ENCODE peak calls at places on chromosomes 13 and 19, in four cellular contexts. K is transverse colon, Q is cardiac fibroblast, N is HTR-8/SVneo. B is an unnamed sample.

GRCh38 chr19:2345794-2346663 is 14.0 kb upstream of the TMPRSS9 start:
- DNase-seq in N (no peak), K (peak; percentile 86), Q (peak; percentile 21), B (no peak)

GRCh38 chr19:33064778-33065550 is at the start of gene RHPN2:
- DNase-seq in Q (peak; percentile 71), N (peak; percentile 88), K (peak; percentile 87), B (peak; percentile 16)

GRCh38 chr19:1396019-1396767 is 5.1 kb downstream of the GAMT start:
- DNase-seq in K (no peak), N (no peak), Q (no peak), B (no peak)

GRCh38 chr13:101590479-101590878 is 138.0 kb downstream of the ITGBL1 start:
- DNase-seq in Q (no peak), N (no peak), K (no peak), B (no peak)

GRCh38 chr13:64556391-64556790 is 2673.7 kb downstream of the PCDH9 start:
- DNase-seq in Q (peak; percentile 18), N (peak; percentile 1), K (no peak), B (no peak)

GRCh38 chr19:21940684-21941083 is 70.1 kb downstream of the ZNF208 start:
- DNase-seq in N (no peak), K (no peak), Q (no peak), B (no peak)

GRCh38 chr13:39527961-39528720 is 74.9 kb downstream of the LHFPL6 start:
- DNase-seq in Q (peak; percentile 96), K (no peak), N (peak; percentile 57), B (no peak)

GRCh38 chr19:4521170-4521887 is 3.0 kb upstream of the PLIN4 start:
- DNase-seq in Q (peak; percentile 47), N (no peak), K (no peak), B (no peak)

GRCh38 chr19:2324220-2324948 is 4.0 kb downstream of the LSM7 start:
- DNase-seq in N (no peak), K (no peak), Q (no peak), B (no peak)

GRCh38 chr19:9835507-9835949 is 410 bp downstream of the PIN1 start:
- DNase-seq in Q (no peak), K (peak; percentile 20), N (no peak), B (no peak)

GRCh38 chr19:4624733-4625362 is 14.5 kb upstream of the TNFAIP8L1 start:
- DNase-seq in K (no peak), Q (no peak), N (no peak), B (no peak)

GRCh38 chr13:74555291-74556001 is 421.2 kb upstream of the KLF12 start:
- DNase-seq in Q (no peak), N (no peak), K (no peak), B (no peak)

GRCh38 chr13:29946093-29946492 is 95.7 kb upstream of the UBL3 start:
- DNase-seq in Q (no peak), K (no peak), N (no peak), B (no peak)

GRCh38 chr13:104779311-104779710 is 1713.1 kb upstream of the SLC10A2 start:
- DNase-seq in N (peak; percentile 6), Q (peak; percentile 42), K (no peak), B (no peak)

GRCh38 chr19:55525289-55526101 is 11.4 kb downstream of the SBK2 start:
- DNase-seq in Q (no peak), N (no peak), K (no peak), B (no peak)

GRCh38 chr19:1608414-1609391 is 3.4 kb upstream of the UQCR11 start:
- DNase-seq in K (no peak), Q (no peak), N (no peak), B (no peak)

GRCh38 chr19:801030-801860 is 4.0 kb downstream of the PTBP1 start:
- DNase-seq in Q (peak; percentile 58), N (no peak), K (peak; percentile 60), B (no peak)

GRCh38 chr19:54191671-54192453 is 754 bp downstream of the TSEN34 start:
- DNase-seq in K (no peak), N (no peak), Q (no peak), B (no peak)

GRCh38 chr13:110690516-110690915 is 15.4 kb downstream of the CARS2 start:
- DNase-seq in Q (no peak), N (no peak), K (no peak), B (no peak)

GRCh38 chr13:113846639-113847318 is 17.1 kb downstream of the GAS6 start:
- DNase-seq in N (no peak), K (no peak), Q (no peak), B (no peak)

GRCh38 chr19:54364775-54365257 is at the start of gene LAIR1:
- DNase-seq in Q (no peak), K (peak; percentile 51), N (no peak), B (no peak)

GRCh38 chr13:20415694-20416107 is 110.0 kb downstream of the CRYL1 start:
- DNase-seq in K (no peak), Q (no peak), N (no peak), B (no peak)

GRCh38 chr19:33248954-33249613 is 23.4 kb upstream of the SLC7A10 start:
- DNase-seq in N (no peak), K (no peak), Q (no peak), B (no peak)

GRCh38 chr19:51448011-51448744 is 10.1 kb downstream of the SIGLEC8 start:
- DNase-seq in Q (no peak), N (no peak), K (no peak), B (no peak)

GRCh38 chr19:38660724-38661123 is 13.3 kb downstream of the ACTN4 start:
- DNase-seq in Q (no peak), N (no peak), K (no peak), B (no peak)

GRCh38 chr19:28456708-28457320 is 756.1 kb downstream of the UQCRFS1 start:
- DNase-seq in K (no peak), Q (no peak), N (no peak), B (no peak)

B was measured in T-helper 22 cell.